ENCODE peak calls at places on chromosomes 11 and 22, in five cellular contexts. P is heart left ventricle, Z is GM12878, T is tibial artery, E is psoas muscle. O is an unnamed sample.
A peak's percentile ranks its signal among the peaks of the same experiment; 100 is the strongest.

GRCh38 chr11:79122759-79123158 is 318.1 kb downstream of the TENM4 start:
- DNase-seq in E (no peak), T (no peak), Z (no peak), P (no peak), O (no peak)

GRCh38 chr22:38504731-38505594 is 1.1 kb downstream of the DDX17 start:
- DNase-seq in P (peak; percentile 62), E (peak; percentile 60), Z (no peak), T (peak; percentile 69), O (peak; percentile 64)

GRCh38 chr11:70566768-70567530 is 168.6 kb downstream of the CTTN start:
- DNase-seq in Z (no peak), E (peak; percentile 2), T (peak; percentile 23), P (no peak), O (no peak)

GRCh38 chr11:80606726-80607125 is 1165.9 kb upstream of the TENM4 start:
- DNase-seq in T (no peak), P (no peak), Z (no peak), E (no peak), O (no peak)

GRCh38 chr11:115148101-115148500 is 356.1 kb downstream of the CADM1 start:
- DNase-seq in T (no peak), E (no peak), Z (no peak), P (no peak), O (no peak)

GRCh38 chr22:36162127-36163034 is 1.8 kb upstream of the APOL3 start:
- DNase-seq in E (no peak), T (no peak), P (no peak), Z (peak; percentile 70), O (no peak)

GRCh38 chr11:69000831-69001245 is 12.2 kb downstream of the MRGPRF start:
- DNase-seq in E (no peak), Z (no peak), T (peak; percentile 91), P (no peak), O (no peak)

GRCh38 chr11:112024178-112024777 is 930 bp upstream of the DLAT start:
- DNase-seq in Z (no peak), T (no peak), E (no peak), P (no peak), O (no peak)

GRCh38 chr11:93477684-93478234 is 65.4 kb downstream of the SMCO4 start:
- DNase-seq in E (no peak), T (no peak), Z (no peak), P (no peak), O (no peak)

GRCh38 chr11:123677510-123677909 is 23.1 kb upstream of the SCN3B start:
- DNase-seq in P (no peak), Z (no peak), E (no peak), T (no peak), O (no peak)

GRCh38 chr11:134013518-134013917 is 55.4 kb upstream of the JAM3 start:
- DNase-seq in E (no peak), Z (no peak), P (no peak), T (no peak), O (no peak)

GRCh38 chr11:88431675-88432341 is 94.3 kb upstream of the CTSC start:
- DNase-seq in P (no peak), E (no peak), T (no peak), Z (no peak), O (no peak)

GRCh38 chr22:30424471-30425326 is 869 bp upstream of the MTFP1 start:
- DNase-seq in T (no peak), P (no peak), Z (no peak), E (no peak), O (no peak)

GRCh38 chr11:78825531-78825930 is 250.9 kb upstream of the NARS2 start:
- DNase-seq in E (no peak), Z (no peak), T (no peak), P (no peak), O (peak; percentile 39)

GRCh38 chr11:23021287-23021863 is 161.1 kb upstream of the CCDC179 start:
- DNase-seq in T (no peak), Z (no peak), E (no peak), P (no peak), O (no peak)

GRCh38 chr22:39212721-39213376 is 31.9 kb downstream of the PDGFB start:
- DNase-seq in E (no peak), Z (no peak), T (peak; percentile 19), P (no peak), O (no peak)

GRCh38 chr11:94742645-94743044 is 25.5 kb upstream of the AMOTL1 start:
- DNase-seq in P (no peak), E (no peak), T (no peak), Z (no peak), O (no peak)

GRCh38 chr11:2074266-2074825 is 64.8 kb downstream of the IGF2 start:
- DNase-seq in E (no peak), P (peak; percentile 17), T (no peak), Z (no peak), O (no peak)

GRCh38 chr22:49855491-49855911 is 1.9 kb downstream of the ZBED4 start:
- DNase-seq in Z (no peak), P (no peak), T (no peak), E (no peak), O (no peak)

GRCh38 chr11:10108901-10109665 is 184.9 kb downstream of the SBF2 start:
- DNase-seq in P (peak; percentile 31), E (no peak), Z (no peak), T (peak; percentile 74), O (no peak)

GRCh38 chr22:44805663-44806062 is 53.3 kb downstream of the ARHGAP8 start:
- DNase-seq in E (no peak), P (no peak), T (no peak), Z (no peak), O (no peak)

GRCh38 chr22:26679003-26679629 is 21.7 kb downstream of the MIAT start:
- DNase-seq in P (peak; percentile 67), E (peak; percentile 64), Z (peak; percentile 53), T (peak; percentile 82), O (peak; percentile 76)

GRCh38 chr11:69799582-69799981 is 19.6 kb downstream of the FGF3 start:
- DNase-seq in Z (no peak), P (no peak), E (no peak), T (no peak), O (no peak)

GRCh38 chr11:66957971-66958231 is 282 bp downstream of the PC start:
- DNase-seq in E (no peak), P (no peak), T (no peak), Z (no peak), O (no peak)

GRCh38 chr22:33130473-33130872 is 72.3 kb upstream of the SYN3 start:
- DNase-seq in P (no peak), E (no peak), Z (no peak), T (no peak), O (no peak)

GRCh38 chr11:27627979-27628378 is 72.3 kb downstream of the BDNF start:
- DNase-seq in Z (no peak), T (no peak), E (no peak), P (no peak), O (no peak)

GRCh38 chr11:27623945-27624523 is 76.2 kb downstream of the BDNF start:
- DNase-seq in E (no peak), Z (no peak), T (no peak), P (no peak), O (no peak)

GRCh38 chr11:27626938-27627586 is 73.2 kb downstream of the BDNF start:
- DNase-seq in Z (no peak), E (no peak), T (no peak), P (no peak), O (no peak)

GRCh38 chr11:27625347-27625912 is 74.8 kb downstream of the BDNF start:
- DNase-seq in T (no peak), P (no peak), Z (no peak), E (no peak), O (no peak)

GRCh38 chr11:27626269-27626937 is 73.9 kb downstream of the BDNF start:
- DNase-seq in Z (no peak), P (no peak), E (no peak), T (no peak), O (no peak)
- H3K4me1 ChIP-seq in Z (no peaks in the 10 kb centered on the region), P (no peaks in the 10 kb centered on the region), E (no peaks in the 10 kb centered on the region), T (no peaks in the 10 kb centered on the region), O (no peaks in the 10 kb centered on the region)

DNA sequence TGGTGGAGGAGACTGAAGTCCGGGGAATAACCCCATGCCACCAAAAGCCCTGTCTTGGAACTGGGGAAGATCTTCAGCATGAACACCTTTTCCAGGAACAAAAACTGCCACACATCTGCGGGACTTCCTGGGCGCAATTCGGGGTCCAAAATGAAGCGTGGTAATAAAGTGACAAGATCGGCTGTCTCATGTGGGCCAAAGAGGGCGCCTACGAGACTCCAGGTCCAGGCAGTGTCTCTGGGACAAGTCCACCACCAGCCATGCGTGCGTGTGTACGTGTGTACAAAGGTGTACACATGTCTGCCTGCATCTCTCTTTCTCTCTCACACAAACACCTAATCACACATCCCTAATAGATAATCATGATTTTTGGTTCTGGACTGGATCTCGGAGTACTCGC is 8.9 kb upstream of the MYBPC3 start:
- DNase-seq in Z (no peak), P (no peak), E (no peak), T (no peak), O (no peak)
- TF ChIP-seq CTCF in Z (no peak), P (no peak), E (no peak), T (no peak), O (no peak)

GRCh38 chr22:23072035-23072910 is 2.0 kb downstream of the GNAZ start:
- DNase-seq in Z (no peak), T (no peak), P (peak; percentile 4), E (peak; percentile 4), O (no peak)
- H3K27ac ChIP-seq in Z (no peak overlapping the region), T (no peak overlapping the region), P (no peak overlapping the region), E (no peak overlapping the region), O (no peak overlapping the region)

GRCh38 chr11:114095899-114096298 is 36.4 kb downstream of the ZBTB16 start:
- DNase-seq in P (no peak), T (no peak), E (no peak), Z (no peak), O (no peak)

GRCh38 chr11:114092953-114093352 is 33.4 kb downstream of the ZBTB16 start:
- DNase-seq in T (no peak), P (no peak), Z (no peak), E (no peak), O (no peak)

GRCh38 chr11:114091791-114092397 is 32.4 kb downstream of the ZBTB16 start:
- DNase-seq in Z (no peak), P (no peak), E (no peak), T (no peak), O (no peak)

GRCh38 chr11:114092478-114092877 is 33.0 kb downstream of the ZBTB16 start:
- DNase-seq in Z (no peak), T (no peak), E (no peak), P (no peak), O (no peak)

GRCh38 chr11:114094516-114094915 is 35.0 kb downstream of the ZBTB16 start:
- DNase-seq in Z (no peak), E (no peak), P (no peak), T (no peak), O (no peak)
- H3K4me1 ChIP-seq in Z (no peaks in the 10 kb centered on the region), E (peaks cover 96% of the 10 kb centered on the region), P (peaks cover 79% of the 10 kb centered on the region), T (peaks cover 100% of the 10 kb centered on the region), O (peaks cover 36% of the 10 kb centered on the region)

O was measured in lung.